ENCODE peak calls at places on chromosomes 11 and 22, in six cellular contexts. One of them, this sample, is unnamed.

GRCh38 chr11:9862981-9863380 is 199.1 kb downstream of the SWAP70 start:
- DNase-seq in mesenchymal stem cell: no peak
- DNase-seq in H9: no peak
- DNase-seq in IMR-90: no peak
- DNase-seq in neuronal stem cell: no peak
- DNase-seq in H1: no peak
- DNase-seq in this sample: peak

GRCh38 chr22:44403930-44404329 is 91.2 kb upstream of the SHISAL1 start:
- DNase-seq in mesenchymal stem cell: no peak
- DNase-seq in H9: peak
- DNase-seq in IMR-90: no peak
- DNase-seq in neuronal stem cell: no peak
- DNase-seq in H1: no peak
- DNase-seq in this sample: no peak

GRCh38 chr11:62015615-62016014 is 48.2 kb upstream of the FTH1 start:
- DNase-seq in mesenchymal stem cell: peak
- DNase-seq in H9: no peak
- DNase-seq in IMR-90: no peak
- DNase-seq in neuronal stem cell: no peak
- DNase-seq in H1: no peak
- DNase-seq in this sample: no peak

GRCh38 chr11:107840120-107840479 is 18.5 kb downstream of the SLC35F2 start:
- DNase-seq in mesenchymal stem cell: no peak
- DNase-seq in H9: no peak
- DNase-seq in IMR-90: no peak
- DNase-seq in neuronal stem cell: no peak
- DNase-seq in H1: no peak
- DNase-seq in this sample: no peak

GRCh38 chr11:110176366-110177056 is 83.3 kb downstream of the ZC3H12C start:
- DNase-seq in mesenchymal stem cell: peak
- DNase-seq in H9: no peak
- DNase-seq in IMR-90: peak
- DNase-seq in neuronal stem cell: no peak
- DNase-seq in H1: no peak
- DNase-seq in this sample: peak

GRCh38 chr11:44866301-44866700 is 84.4 kb downstream of the TP53I11 start:
- DNase-seq in mesenchymal stem cell: no peak
- DNase-seq in H9: no peak
- DNase-seq in IMR-90: no peak
- DNase-seq in neuronal stem cell: no peak
- DNase-seq in H1: no peak
- DNase-seq in this sample: no peak

GRCh38 chr11:67024966-67025365 is 2.0 kb downstream of the SYT12 start:
- DNase-seq in mesenchymal stem cell: no peak
- DNase-seq in H9: no peak
- DNase-seq in IMR-90: no peak
- DNase-seq in neuronal stem cell: no peak
- DNase-seq in H1: no peak
- DNase-seq in this sample: no peak

GRCh38 chr11:45982656-45983470 is 60.4 kb downstream of the LARGE2 start:
- DNase-seq in mesenchymal stem cell: peak
- DNase-seq in H9: peak
- DNase-seq in IMR-90: peak
- DNase-seq in neuronal stem cell: peak
- DNase-seq in H1: peak
- DNase-seq in this sample: peak

GRCh38 chr22:22207845-22208564 is 36.6 kb upstream of the VPREB1 start:
- DNase-seq in mesenchymal stem cell: peak
- DNase-seq in H9: peak
- DNase-seq in IMR-90: peak
- DNase-seq in neuronal stem cell: peak
- DNase-seq in H1: peak
- DNase-seq in this sample: peak

GRCh38 chr11:116887909-116888556 is 50.6 kb upstream of the APOA1 start:
- DNase-seq in mesenchymal stem cell: peak
- DNase-seq in H9: no peak
- DNase-seq in IMR-90: peak
- DNase-seq in neuronal stem cell: no peak
- DNase-seq in H1: no peak
- DNase-seq in this sample: no peak

GRCh38 chr11:103798029-103798428 is 238.4 kb upstream of the DDI1 start:
- DNase-seq in mesenchymal stem cell: peak
- DNase-seq in H9: no peak
- DNase-seq in IMR-90: peak
- DNase-seq in neuronal stem cell: no peak
- DNase-seq in H1: no peak
- DNase-seq in this sample: no peak

GRCh38 chr11:16818284-16818683 is 79.8 kb downstream of the C11orf58 start:
- DNase-seq in mesenchymal stem cell: no peak
- DNase-seq in H9: no peak
- DNase-seq in IMR-90: no peak
- DNase-seq in neuronal stem cell: no peak
- DNase-seq in H1: no peak
- DNase-seq in this sample: no peak

GRCh38 chr22:24772493-24773220 is 1.9 kb downstream of the PIWIL3 start:
- DNase-seq in mesenchymal stem cell: peak
- DNase-seq in H9: peak
- DNase-seq in IMR-90: peak
- DNase-seq in neuronal stem cell: peak
- DNase-seq in H1: peak
- DNase-seq in this sample: peak

GRCh38 chr11:64385953-64386704 is 27.2 kb downstream of the RPS6KA4 start:
- DNase-seq in mesenchymal stem cell: peak
- DNase-seq in H9: no peak
- DNase-seq in IMR-90: peak
- DNase-seq in neuronal stem cell: no peak
- DNase-seq in H1: no peak
- DNase-seq in this sample: peak

GRCh38 chr22:37563153-37564081 is 3.1 kb downstream of the CDC42EP1 start:
- DNase-seq in mesenchymal stem cell: peak
- DNase-seq in H9: no peak
- DNase-seq in IMR-90: peak
- DNase-seq in neuronal stem cell: no peak
- DNase-seq in H1: no peak
- DNase-seq in this sample: peak

GRCh38 chr11:9936754-9937153 is 272.9 kb downstream of the SWAP70 start:
- DNase-seq in mesenchymal stem cell: no peak
- DNase-seq in H9: no peak
- DNase-seq in IMR-90: no peak
- DNase-seq in neuronal stem cell: no peak
- DNase-seq in H1: no peak
- DNase-seq in this sample: no peak

GRCh38 chr22:23365961-23366360 is 185.7 kb downstream of the BCR start:
- DNase-seq in mesenchymal stem cell: no peak
- DNase-seq in H9: no peak
- DNase-seq in IMR-90: no peak
- DNase-seq in neuronal stem cell: no peak
- DNase-seq in H1: no peak
- DNase-seq in this sample: no peak

GRCh38 chr11:79066456-79067354 is 374.1 kb downstream of the TENM4 start:
- DNase-seq in mesenchymal stem cell: no peak
- DNase-seq in H9: peak
- DNase-seq in IMR-90: no peak
- DNase-seq in neuronal stem cell: no peak
- DNase-seq in H1: no peak
- DNase-seq in this sample: peak

GRCh38 chr11:12841946-12842630 is 167.0 kb upstream of the RASSF10 start:
- DNase-seq in mesenchymal stem cell: peak
- DNase-seq in H9: no peak
- DNase-seq in IMR-90: peak
- DNase-seq in neuronal stem cell: no peak
- DNase-seq in H1: no peak
- DNase-seq in this sample: peak

GRCh38 chr22:36833073-36833472 is 16.2 kb upstream of the PVALB start:
- DNase-seq in mesenchymal stem cell: no peak
- DNase-seq in H9: no peak
- DNase-seq in IMR-90: no peak
- DNase-seq in neuronal stem cell: no peak
- DNase-seq in H1: no peak
- DNase-seq in this sample: no peak

GRCh38 chr22:33330534-33330933 is 272.4 kb upstream of the SYN3 start:
- DNase-seq in mesenchymal stem cell: no peak
- DNase-seq in H9: no peak
- DNase-seq in IMR-90: no peak
- DNase-seq in neuronal stem cell: no peak
- DNase-seq in H1: no peak
- DNase-seq in this sample: no peak

GRCh38 chr11:125502198-125502597 is 6.1 kb upstream of the FEZ1 start:
- DNase-seq in mesenchymal stem cell: no peak
- DNase-seq in H9: no peak
- DNase-seq in IMR-90: no peak
- DNase-seq in neuronal stem cell: no peak
- DNase-seq in H1: no peak
- DNase-seq in this sample: no peak

GRCh38 chr22:50303848-50304527 is 3.5 kb downstream of the PLXNB2 start:
- DNase-seq in mesenchymal stem cell: no peak
- DNase-seq in H9: peak
- DNase-seq in IMR-90: no peak
- DNase-seq in neuronal stem cell: no peak
- DNase-seq in H1: peak
- DNase-seq in this sample: peak

GRCh38 chr22:23088199-23088604 is 17.9 kb downstream of the GNAZ start:
- DNase-seq in mesenchymal stem cell: no peak
- DNase-seq in H9: peak
- DNase-seq in IMR-90: no peak
- DNase-seq in neuronal stem cell: no peak
- DNase-seq in H1: peak
- DNase-seq in this sample: peak

GRCh38 chr11:69292221-69292648 is 1.7 kb upstream of the MYEOV start:
- DNase-seq in mesenchymal stem cell: no peak
- DNase-seq in H9: peak
- DNase-seq in IMR-90: no peak
- DNase-seq in neuronal stem cell: peak
- DNase-seq in H1: peak
- DNase-seq in this sample: peak

GRCh38 chr22:45534339-45535192 is 31.9 kb downstream of the FBLN1 start:
- DNase-seq in mesenchymal stem cell: peak
- DNase-seq in H9: no peak
- DNase-seq in IMR-90: peak
- DNase-seq in neuronal stem cell: no peak
- DNase-seq in H1: no peak
- DNase-seq in this sample: no peak

GRCh38 chr11:6611092-6612007 is 666 bp downstream of the TAF10 start:
- DNase-seq in mesenchymal stem cell: peak
- DNase-seq in H9: peak
- DNase-seq in IMR-90: peak
- DNase-seq in neuronal stem cell: no peak
- DNase-seq in H1: peak
- DNase-seq in this sample: peak

GRCh38 chr11:6610591-6610990 is 1.4 kb downstream of the TAF10 start:
- DNase-seq in mesenchymal stem cell: no peak
- DNase-seq in H9: peak
- DNase-seq in IMR-90: no peak
- DNase-seq in neuronal stem cell: no peak
- DNase-seq in H1: no peak
- DNase-seq in this sample: no peak

GRCh38 chr11:6608011-6608410 is 4.0 kb downstream of the TAF10 start:
- DNase-seq in mesenchymal stem cell: no peak
- DNase-seq in H9: no peak
- DNase-seq in IMR-90: no peak
- DNase-seq in neuronal stem cell: no peak
- DNase-seq in H1: peak
- DNase-seq in this sample: no peak

GRCh38 chr11:6608726-6609501 is 3.1 kb downstream of the TAF10 start:
- DNase-seq in mesenchymal stem cell: peak
- DNase-seq in H9: peak
- DNase-seq in IMR-90: no peak
- DNase-seq in neuronal stem cell: no peak
- DNase-seq in H1: no peak
- DNase-seq in this sample: no peak

GRCh38 chr11:6609502-6610015 is 2.5 kb downstream of the TAF10 start:
- DNase-seq in mesenchymal stem cell: no peak
- DNase-seq in H9: peak
- DNase-seq in IMR-90: no peak
- DNase-seq in neuronal stem cell: no peak
- DNase-seq in H1: no peak
- DNase-seq in this sample: no peak
- H2BK15ac ChIP-seq in mesenchymal stem cell: no peak
- H2BK15ac ChIP-seq in H9: no peak
- H2BK15ac ChIP-seq in IMR-90: no peak
- H2BK15ac ChIP-seq in neuronal stem cell: no peak
- H2BK15ac ChIP-seq in H1: no peak
- H2BK15ac ChIP-seq in this sample: no peak

DNA sequence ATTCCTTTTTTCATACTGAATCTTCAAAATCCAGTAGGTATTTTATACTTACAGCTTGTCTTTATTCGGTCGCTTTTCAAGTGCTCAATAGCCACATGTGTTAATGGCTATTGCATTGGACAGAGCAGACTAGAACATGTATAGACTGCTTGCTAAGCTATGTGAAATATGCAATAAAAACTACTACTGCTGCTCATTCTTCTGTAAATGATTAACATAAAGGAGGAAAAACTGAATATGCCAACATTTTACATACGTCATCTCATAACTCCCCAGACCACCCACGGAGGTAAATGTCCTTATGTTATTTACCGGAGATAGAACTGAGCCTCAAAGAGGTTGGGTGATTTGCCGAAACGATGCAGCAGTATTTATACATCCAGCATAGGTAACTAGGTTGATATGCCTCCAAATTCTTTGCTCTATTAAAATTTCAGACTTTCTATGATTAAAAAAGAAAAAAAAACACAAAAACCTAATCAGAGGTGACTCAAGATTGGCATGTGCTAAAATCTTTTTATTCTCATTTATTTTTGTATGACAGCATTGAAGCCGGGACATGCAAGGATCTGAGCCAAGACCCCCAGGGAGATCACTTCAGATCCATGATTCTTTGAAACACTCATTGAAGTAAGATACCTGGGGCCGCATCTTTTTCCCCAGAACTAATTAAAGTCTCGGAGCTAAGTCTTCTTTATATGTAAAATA is 78.5 kb upstream of the OR5AK2 start:
- DNase-seq in mesenchymal stem cell: no peak
- DNase-seq in H9: no peak
- DNase-seq in IMR-90: no peak
- DNase-seq in neuronal stem cell: no peak
- DNase-seq in H1: no peak
- DNase-seq in this sample: no peak
- H3K4me2 ChIP-seq in mesenchymal stem cell: peak
- H3K4me2 ChIP-seq in H9: no peak
- H3K4me2 ChIP-seq in IMR-90: no peak
- H3K4me2 ChIP-seq in neuronal stem cell: no peak
- H3K4me2 ChIP-seq in H1: no peak
- H3K4me2 ChIP-seq in this sample: no peak

GRCh38 chr11:75306529-75306928 is 44.9 kb downstream of the ARRB1 start:
- DNase-seq in mesenchymal stem cell: no peak
- DNase-seq in H9: no peak
- DNase-seq in IMR-90: no peak
- DNase-seq in neuronal stem cell: no peak
- DNase-seq in H1: no peak
- DNase-seq in this sample: no peak
- H2BK15ac ChIP-seq in mesenchymal stem cell: no peak
- H2BK15ac ChIP-seq in H9: no peak
- H2BK15ac ChIP-seq in IMR-90: no peak
- H2BK15ac ChIP-seq in neuronal stem cell: no peak
- H2BK15ac ChIP-seq in H1: peak
- H2BK15ac ChIP-seq in this sample: no peak

GRCh38 chr11:102464859-102465500 is 12.4 kb upstream of the TMEM123 start:
- DNase-seq in mesenchymal stem cell: no peak
- DNase-seq in H9: no peak
- DNase-seq in IMR-90: no peak
- DNase-seq in neuronal stem cell: no peak
- DNase-seq in H1: no peak
- DNase-seq in this sample: no peak
- H3K4me2 ChIP-seq in mesenchymal stem cell: no peak
- H3K4me2 ChIP-seq in H9: no peak
- H3K4me2 ChIP-seq in IMR-90: no peak
- H3K4me2 ChIP-seq in neuronal stem cell: no peak
- H3K4me2 ChIP-seq in H1: no peak
- H3K4me2 ChIP-seq in this sample: no peak